ENCODE peak calls at places on chromosome 10, in nine cellular contexts. One of them, this sample, is unnamed.

GRCh38 chr10:132102071-132102716 is 36.4 kb downstream of the JAKMIP3 start:
- DNase-seq in ovary: no peak
- DNase-seq in hepatocyte: no peak
- DNase-seq in cardiac fibroblast: no peak
- DNase-seq in HFF-Myc: no peak
- DNase-seq in tibial artery: no peak
- DNase-seq in OCI-LY7: no peak
- DNase-seq in esophagus squamous epithelium: no peak
- DNase-seq in right cardiac atrium: no peak
- DNase-seq in this sample: no peak

GRCh38 chr10:61904711-61905445 is 3.4 kb downstream of the ARID5B start:
- DNase-seq in ovary: peak
- DNase-seq in hepatocyte: peak
- DNase-seq in cardiac fibroblast: peak
- DNase-seq in HFF-Myc: peak
- DNase-seq in tibial artery: no peak
- DNase-seq in OCI-LY7: peak
- DNase-seq in esophagus squamous epithelium: no peak
- DNase-seq in right cardiac atrium: no peak
- DNase-seq in this sample: peak

GRCh38 chr10:98101366-98101765 is 33.1 kb upstream of the R3HCC1L start:
- DNase-seq in ovary: no peak
- DNase-seq in hepatocyte: no peak
- DNase-seq in cardiac fibroblast: no peak
- DNase-seq in HFF-Myc: no peak
- DNase-seq in tibial artery: no peak
- DNase-seq in OCI-LY7: no peak
- DNase-seq in esophagus squamous epithelium: no peak
- DNase-seq in right cardiac atrium: no peak
- DNase-seq in this sample: no peak

GRCh38 chr10:70906031-70906804 is 17.9 kb upstream of the PCBD1 start:
- DNase-seq in ovary: no peak
- DNase-seq in hepatocyte: no peak
- DNase-seq in cardiac fibroblast: no peak
- DNase-seq in HFF-Myc: no peak
- DNase-seq in tibial artery: no peak
- DNase-seq in OCI-LY7: no peak
- DNase-seq in esophagus squamous epithelium: no peak
- DNase-seq in right cardiac atrium: peak
- DNase-seq in this sample: no peak

GRCh38 chr10:86073199-86073977 is 293.2 kb downstream of the GRID1 start:
- DNase-seq in ovary: no peak
- DNase-seq in hepatocyte: no peak
- DNase-seq in cardiac fibroblast: no peak
- DNase-seq in HFF-Myc: no peak
- DNase-seq in tibial artery: peak
- DNase-seq in OCI-LY7: no peak
- DNase-seq in esophagus squamous epithelium: no peak
- DNase-seq in right cardiac atrium: no peak
- DNase-seq in this sample: no peak

GRCh38 chr10:76411719-76412435 is 980.5 kb downstream of the LRMDA start:
- DNase-seq in ovary: peak
- DNase-seq in hepatocyte: no peak
- DNase-seq in cardiac fibroblast: peak
- DNase-seq in HFF-Myc: no peak
- DNase-seq in tibial artery: peak
- DNase-seq in OCI-LY7: no peak
- DNase-seq in esophagus squamous epithelium: no peak
- DNase-seq in right cardiac atrium: peak
- DNase-seq in this sample: no peak

GRCh38 chr10:22727112-22727511 is 12.7 kb upstream of the PIP4K2A start:
- DNase-seq in ovary: no peak
- DNase-seq in hepatocyte: no peak
- DNase-seq in cardiac fibroblast: no peak
- DNase-seq in HFF-Myc: no peak
- DNase-seq in tibial artery: no peak
- DNase-seq in OCI-LY7: no peak
- DNase-seq in esophagus squamous epithelium: no peak
- DNase-seq in right cardiac atrium: no peak
- DNase-seq in this sample: no peak

GRCh38 chr10:13882112-13882711 is 295.4 kb downstream of the PRPF18 start:
- DNase-seq in ovary: no peak
- DNase-seq in hepatocyte: no peak
- DNase-seq in cardiac fibroblast: peak
- DNase-seq in HFF-Myc: peak
- DNase-seq in tibial artery: peak
- DNase-seq in OCI-LY7: no peak
- DNase-seq in esophagus squamous epithelium: no peak
- DNase-seq in right cardiac atrium: no peak
- DNase-seq in this sample: peak

GRCh38 chr10:132001238-132001977 is 19.7 kb upstream of the BNIP3 start:
- DNase-seq in ovary: peak
- DNase-seq in hepatocyte: no peak
- DNase-seq in cardiac fibroblast: peak
- DNase-seq in HFF-Myc: no peak
- DNase-seq in tibial artery: peak
- DNase-seq in OCI-LY7: no peak
- DNase-seq in esophagus squamous epithelium: no peak
- DNase-seq in right cardiac atrium: no peak
- DNase-seq in this sample: peak

GRCh38 chr10:88702848-88703597 is 3.0 kb upstream of the LIPK start:
- DNase-seq in ovary: no peak
- DNase-seq in hepatocyte: peak
- DNase-seq in cardiac fibroblast: no peak
- DNase-seq in HFF-Myc: peak
- DNase-seq in tibial artery: no peak
- DNase-seq in OCI-LY7: no peak
- DNase-seq in esophagus squamous epithelium: no peak
- DNase-seq in right cardiac atrium: no peak
- DNase-seq in this sample: no peak

GRCh38 chr10:71979692-71980062 is 15.5 kb downstream of the CHST3 start:
- DNase-seq in ovary: no peak
- DNase-seq in hepatocyte: no peak
- DNase-seq in cardiac fibroblast: no peak
- DNase-seq in HFF-Myc: no peak
- DNase-seq in tibial artery: peak
- DNase-seq in OCI-LY7: no peak
- DNase-seq in esophagus squamous epithelium: no peak
- DNase-seq in right cardiac atrium: no peak
- DNase-seq in this sample: no peak

GRCh38 chr10:31803606-31804195 is 124.9 kb downstream of the ARHGAP12 start:
- DNase-seq in ovary: no peak
- DNase-seq in hepatocyte: no peak
- DNase-seq in cardiac fibroblast: no peak
- DNase-seq in HFF-Myc: no peak
- DNase-seq in tibial artery: no peak
- DNase-seq in OCI-LY7: no peak
- DNase-seq in esophagus squamous epithelium: no peak
- DNase-seq in right cardiac atrium: no peak
- DNase-seq in this sample: no peak

GRCh38 chr10:51397695-51398094 is 301.7 kb downstream of the CSTF2T start:
- DNase-seq in ovary: peak
- DNase-seq in hepatocyte: peak
- DNase-seq in cardiac fibroblast: peak
- DNase-seq in HFF-Myc: peak
- DNase-seq in tibial artery: peak
- DNase-seq in OCI-LY7: no peak
- DNase-seq in esophagus squamous epithelium: no peak
- DNase-seq in right cardiac atrium: peak
- DNase-seq in this sample: peak

GRCh38 chr10:110547139-110547761 is 20.2 kb upstream of the SMC3 start:
- DNase-seq in ovary: no peak
- DNase-seq in hepatocyte: peak
- DNase-seq in cardiac fibroblast: peak
- DNase-seq in HFF-Myc: no peak
- DNase-seq in tibial artery: no peak
- DNase-seq in OCI-LY7: peak
- DNase-seq in esophagus squamous epithelium: no peak
- DNase-seq in right cardiac atrium: no peak
- DNase-seq in this sample: no peak

GRCh38 chr10:5976689-5977470 is 463 bp downstream of the IL15RA start:
- DNase-seq in ovary: peak
- DNase-seq in hepatocyte: peak
- DNase-seq in cardiac fibroblast: peak
- DNase-seq in HFF-Myc: no peak
- DNase-seq in tibial artery: no peak
- DNase-seq in OCI-LY7: peak
- DNase-seq in esophagus squamous epithelium: no peak
- DNase-seq in right cardiac atrium: peak
- DNase-seq in this sample: peak

GRCh38 chr10:72260588-72261322 is 13.0 kb upstream of the DDIT4 start:
- DNase-seq in ovary: peak
- DNase-seq in hepatocyte: peak
- DNase-seq in cardiac fibroblast: peak
- DNase-seq in HFF-Myc: no peak
- DNase-seq in tibial artery: peak
- DNase-seq in OCI-LY7: peak
- DNase-seq in esophagus squamous epithelium: no peak
- DNase-seq in right cardiac atrium: peak
- DNase-seq in this sample: peak

DNA sequence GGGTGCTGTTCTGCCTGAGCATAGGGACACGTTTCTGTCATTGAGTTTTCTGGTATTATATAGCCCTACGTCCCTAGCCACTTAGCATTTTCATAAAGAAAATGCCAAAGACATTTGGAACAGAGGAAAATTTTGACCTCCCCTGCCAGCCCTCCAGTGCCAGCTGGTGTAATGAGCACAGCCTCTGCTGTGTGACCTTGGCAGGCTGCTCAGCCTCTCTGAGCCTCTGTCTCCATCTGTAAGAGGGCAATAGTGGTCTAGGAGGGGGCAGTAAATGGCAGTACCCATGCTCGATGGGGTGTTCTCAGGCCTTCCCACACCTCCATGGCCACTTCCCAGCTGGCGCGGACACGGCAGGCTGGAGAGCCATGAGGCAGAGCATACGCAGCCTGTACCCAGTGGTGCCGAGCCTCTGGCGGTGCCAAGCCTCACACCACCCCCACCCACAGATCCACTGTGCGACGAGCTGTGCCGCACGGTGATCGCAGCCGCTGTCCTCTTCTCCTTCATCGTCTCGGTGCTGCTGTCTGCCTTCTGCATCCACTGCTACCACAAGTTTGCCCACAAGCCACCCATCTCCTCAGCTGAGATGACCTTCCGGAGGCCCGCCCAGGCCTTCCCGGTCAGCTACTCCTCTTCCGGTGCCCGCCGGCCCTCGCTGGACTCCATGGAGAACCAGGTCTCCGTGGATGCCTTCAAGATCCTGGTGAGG is 24.1 kb upstream of the CSGALNACT2 start:
- DNase-seq in ovary: no peak
- DNase-seq in hepatocyte: no peak
- DNase-seq in cardiac fibroblast: no peak
- DNase-seq in HFF-Myc: no peak
- DNase-seq in tibial artery: no peak
- DNase-seq in OCI-LY7: no peak
- DNase-seq in esophagus squamous epithelium: no peak
- DNase-seq in right cardiac atrium: peak
- DNase-seq in this sample: no peak
- H3K4me3 ChIP-seq in ovary: no peak
- H3K4me3 ChIP-seq in hepatocyte: no peak
- H3K4me3 ChIP-seq in cardiac fibroblast: no peak
- H3K4me3 ChIP-seq in HFF-Myc: no peak
- H3K4me3 ChIP-seq in tibial artery: no peak
- H3K4me3 ChIP-seq in OCI-LY7: no peak
- H3K4me3 ChIP-seq in esophagus squamous epithelium: no peak
- H3K4me3 ChIP-seq in right cardiac atrium: no peak
- H3K4me3 ChIP-seq in this sample: no peak

GRCh38 chr10:79443338-79444242 is 1.8 kb downstream of the ZCCHC24 start:
- DNase-seq in ovary: no peak
- DNase-seq in hepatocyte: no peak
- DNase-seq in cardiac fibroblast: no peak
- DNase-seq in HFF-Myc: no peak
- DNase-seq in tibial artery: peak
- DNase-seq in OCI-LY7: no peak
- DNase-seq in esophagus squamous epithelium: no peak
- DNase-seq in right cardiac atrium: no peak
- DNase-seq in this sample: no peak
- H3K4me3 ChIP-seq in ovary: peak
- H3K4me3 ChIP-seq in hepatocyte: peak
- H3K4me3 ChIP-seq in cardiac fibroblast: peak
- H3K4me3 ChIP-seq in HFF-Myc: peak
- H3K4me3 ChIP-seq in tibial artery: peak
- H3K4me3 ChIP-seq in OCI-LY7: peak
- H3K4me3 ChIP-seq in esophagus squamous epithelium: peak
- H3K4me3 ChIP-seq in right cardiac atrium: peak
- H3K4me3 ChIP-seq in this sample: peak

GRCh38 chr10:75400163-75400768 is 1.3 kb downstream of the ZNF503 start:
- DNase-seq in ovary: peak
- DNase-seq in hepatocyte: no peak
- DNase-seq in cardiac fibroblast: peak
- DNase-seq in HFF-Myc: no peak
- DNase-seq in tibial artery: no peak
- DNase-seq in OCI-LY7: no peak
- DNase-seq in esophagus squamous epithelium: no peak
- DNase-seq in right cardiac atrium: no peak
- DNase-seq in this sample: no peak

GRCh38 chr10:75399461-75400162 is 2.0 kb downstream of the ZNF503 start:
- DNase-seq in ovary: peak
- DNase-seq in hepatocyte: peak
- DNase-seq in cardiac fibroblast: peak
- DNase-seq in HFF-Myc: no peak
- DNase-seq in tibial artery: peak
- DNase-seq in OCI-LY7: no peak
- DNase-seq in esophagus squamous epithelium: no peak
- DNase-seq in right cardiac atrium: peak
- DNase-seq in this sample: peak

GRCh38 chr10:75398238-75398629 is 3.3 kb downstream of the ZNF503 start:
- DNase-seq in ovary: no peak
- DNase-seq in hepatocyte: no peak
- DNase-seq in cardiac fibroblast: no peak
- DNase-seq in HFF-Myc: no peak
- DNase-seq in tibial artery: no peak
- DNase-seq in OCI-LY7: no peak
- DNase-seq in esophagus squamous epithelium: no peak
- DNase-seq in right cardiac atrium: no peak
- DNase-seq in this sample: no peak

GRCh38 chr10:75397571-75397921 is 4.0 kb downstream of the ZNF503 start:
- DNase-seq in ovary: peak
- DNase-seq in hepatocyte: no peak
- DNase-seq in cardiac fibroblast: peak
- DNase-seq in HFF-Myc: no peak
- DNase-seq in tibial artery: no peak
- DNase-seq in OCI-LY7: no peak
- DNase-seq in esophagus squamous epithelium: no peak
- DNase-seq in right cardiac atrium: peak
- DNase-seq in this sample: no peak

GRCh38 chr10:75398630-75399460 is 2.7 kb downstream of the ZNF503 start:
- DNase-seq in ovary: peak
- DNase-seq in hepatocyte: peak
- DNase-seq in cardiac fibroblast: peak
- DNase-seq in HFF-Myc: no peak
- DNase-seq in tibial artery: peak
- DNase-seq in OCI-LY7: no peak
- DNase-seq in esophagus squamous epithelium: no peak
- DNase-seq in right cardiac atrium: peak
- DNase-seq in this sample: peak
- H3K4me3 ChIP-seq in ovary: peak
- H3K4me3 ChIP-seq in hepatocyte: peak
- H3K4me3 ChIP-seq in cardiac fibroblast: peak
- H3K4me3 ChIP-seq in HFF-Myc: peak
- H3K4me3 ChIP-seq in tibial artery: peak
- H3K4me3 ChIP-seq in OCI-LY7: no peak
- H3K4me3 ChIP-seq in esophagus squamous epithelium: peak
- H3K4me3 ChIP-seq in right cardiac atrium: peak
- H3K4me3 ChIP-seq in this sample: peak

GRCh38 chr10:68957654-68958053 is 1.7 kb downstream of the DDX21 start:
- DNase-seq in ovary: no peak
- DNase-seq in hepatocyte: no peak
- DNase-seq in cardiac fibroblast: peak
- DNase-seq in HFF-Myc: no peak
- DNase-seq in tibial artery: no peak
- DNase-seq in OCI-LY7: no peak
- DNase-seq in esophagus squamous epithelium: no peak
- DNase-seq in right cardiac atrium: no peak
- DNase-seq in this sample: no peak
- H3K4me3 ChIP-seq in ovary: no peak
- H3K4me3 ChIP-seq in hepatocyte: peak
- H3K4me3 ChIP-seq in cardiac fibroblast: peak
- H3K4me3 ChIP-seq in HFF-Myc: peak
- H3K4me3 ChIP-seq in tibial artery: peak
- H3K4me3 ChIP-seq in OCI-LY7: peak
- H3K4me3 ChIP-seq in esophagus squamous epithelium: peak
- H3K4me3 ChIP-seq in right cardiac atrium: peak
- H3K4me3 ChIP-seq in this sample: no peak